ENCODE peak calls at places on chromosomes 4 and X, in four cellular contexts. J is aorta, Q is IMR-90, H is AG04449. M is an unnamed sample.
A peak's percentile ranks its signal among the peaks of the same experiment; 100 is the strongest.

GRCh38 chrX:48458711-48459110 is 11.3 kb downstream of the SLC38A5 start:
- DNase-seq in H (no peak), Q (no peak), J (no peak), M (no peak)

GRCh38 chr4:8533274-8533865 is 46.8 kb upstream of the GPR78 start:
- DNase-seq in Q (no peak), H (no peak), J (no peak), M (no peak)

GRCh38 chrX:20829665-20830481 is 544.3 kb upstream of the CNKSR2 start:
- DNase-seq in J (no peak), Q (no peak), H (no peak), M (peak; percentile 47)

GRCh38 chr4:145217339-145217738 is 37.0 kb upstream of the OTUD4 start:
- DNase-seq in Q (no peak), H (no peak), J (no peak), M (no peak)

GRCh38 chr4:31918891-31919290 is 1198.7 kb downstream of the PCDH7 start:
- DNase-seq in H (no peak), J (no peak), Q (no peak), M (no peak)

GRCh38 chr4:72286185-72286584 is 254.4 kb downstream of the NPFFR2 start:
- DNase-seq in J (no peak), H (no peak), Q (peak; percentile 12), M (peak; percentile 30)

GRCh38 chr4:67723949-67724348 is 23.0 kb upstream of the UBA6 start:
- DNase-seq in Q (no peak), H (no peak), J (no peak), M (no peak)

GRCh38 chr4:11423465-11423864 is 5.2 kb downstream of the HS3ST1 start:
- DNase-seq in J (no peak), Q (no peak), H (no peak), M (no peak)

GRCh38 chr4:36351082-36351666 is 69.8 kb downstream of the DTHD1 start:
- DNase-seq in H (no peak), Q (peak; percentile 10), J (peak; percentile 68), M (peak; percentile 28)

GRCh38 chr4:51895816-51896408 is 53.0 kb downstream of the DCUN1D4 start:
- DNase-seq in H (peak; percentile 3), J (peak; percentile 67), Q (peak; percentile 67), M (peak; percentile 70)

GRCh38 chr4:128837679-128838078 is 28.2 kb downstream of the JADE1 start:
- DNase-seq in J (no peak), H (no peak), Q (no peak), M (no peak)

GRCh38 chr4:95129708-95130343 is 372.1 kb downstream of the BMPR1B start:
- DNase-seq in Q (peak; percentile 99), H (peak; percentile 98), J (peak; percentile 45), M (peak; percentile 100)

GRCh38 chr4:5972571-5972970 is 45.7 kb downstream of the C4orf50 start:
- DNase-seq in Q (no peak), H (no peak), J (no peak), M (no peak)

GRCh38 chrX:19886888-19887531 is 390 bp downstream of the SH3KBP1 start:
- DNase-seq in Q (no peak), J (peak; percentile 63), H (no peak), M (no peak)

GRCh38 chrX:26511621-26512363 is 295.8 kb downstream of the MAGEB5 start:
- DNase-seq in Q (no peak), J (no peak), H (no peak), M (no peak)

GRCh38 chr4:152265149-152265621 is 270.7 kb downstream of the FBXW7 start:
- DNase-seq in Q (peak; percentile 92), J (no peak), H (no peak), M (peak; percentile 89)

GRCh38 chrX:77597090-77597489 is 149.9 kb downstream of the FGF16 start:
- DNase-seq in H (no peak), J (no peak), Q (peak; percentile 48), M (peak; percentile 57)

GRCh38 chrX:131199086-131199485 is 90.0 kb downstream of the IGSF1 start:
- DNase-seq in H (no peak), J (no peak), Q (no peak), M (no peak)

GRCh38 chrX:135463937-135464336 is 42.2 kb downstream of the SMIM10L2A start:
- DNase-seq in H (no peak), Q (peak; percentile 6), J (no peak), M (peak; percentile 11)

GRCh38 chr4:118968813-118969212 is 80.2 kb downstream of the SYNPO2 start:
- DNase-seq in J (no peak), Q (no peak), H (no peak), M (peak; percentile 17)

GRCh38 chrX:28552322-28552721 is 34.9 kb upstream of the IL1RAPL1 start:
- DNase-seq in Q (peak; percentile 16), J (no peak), H (no peak), M (peak; percentile 0)

GRCh38 chrX:28552882-28553829 is 34.1 kb upstream of the IL1RAPL1 start:
- DNase-seq in H (no peak), J (no peak), Q (no peak), M (no peak)

GRCh38 chrX:28550331-28550872 is 36.8 kb upstream of the IL1RAPL1 start:
- DNase-seq in J (no peak), Q (no peak), H (no peak), M (no peak)

DNA sequence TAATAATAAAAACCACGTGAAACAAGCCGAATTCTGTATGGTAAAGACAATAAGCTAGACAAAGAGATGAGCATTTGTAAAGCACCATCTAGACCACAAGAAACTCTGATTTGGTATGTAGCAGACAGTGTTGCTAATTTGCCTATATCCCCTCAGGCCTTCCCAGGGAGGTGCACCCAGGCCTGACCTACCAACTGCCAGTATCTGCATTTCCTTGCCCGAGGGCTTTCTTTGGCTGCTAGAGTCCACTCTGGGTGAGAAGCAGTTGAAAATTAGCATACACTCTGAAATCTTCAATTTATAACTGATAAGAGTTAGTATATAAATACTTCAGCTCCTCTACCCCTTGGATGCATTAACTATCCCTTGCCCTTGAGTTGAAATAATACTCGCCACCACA is 37.4 kb upstream of the IL1RAPL1 start:
- DNase-seq in Q (no peak), J (no peak), H (no peak), M (no peak)
- H3K4me3 ChIP-seq in Q (no peak overlapping the region), J (no peak overlapping the region), H (no peak overlapping the region), M (no peak overlapping the region)

GRCh38 chrX:152886716-152887115 is 11.2 kb upstream of the ZNF185 start:
- DNase-seq in H (no peak), J (no peak), Q (no peak), M (no peak)
- H3K4me3 ChIP-seq in H (no peak overlapping the region), J (no peak overlapping the region), Q (no peak overlapping the region), M (no peak overlapping the region)

GRCh38 chr4:173317003-173317402 is 17.2 kb downstream of the HMGB2 start:
- DNase-seq in H (no peak), J (no peak), Q (no peak), M (no peak)

GRCh38 chr4:173316060-173316459 is 18.1 kb downstream of the HMGB2 start:
- DNase-seq in Q (no peak), H (no peak), J (no peak), M (no peak)

GRCh38 chr4:173307778-173308177 is 26.4 kb downstream of the HMGB2 start:
- DNase-seq in Q (no peak), H (no peak), J (no peak), M (no peak)

GRCh38 chr4:173314715-173315114 is 19.4 kb downstream of the HMGB2 start:
- DNase-seq in J (no peak), H (no peak), Q (no peak), M (no peak)

DNA sequence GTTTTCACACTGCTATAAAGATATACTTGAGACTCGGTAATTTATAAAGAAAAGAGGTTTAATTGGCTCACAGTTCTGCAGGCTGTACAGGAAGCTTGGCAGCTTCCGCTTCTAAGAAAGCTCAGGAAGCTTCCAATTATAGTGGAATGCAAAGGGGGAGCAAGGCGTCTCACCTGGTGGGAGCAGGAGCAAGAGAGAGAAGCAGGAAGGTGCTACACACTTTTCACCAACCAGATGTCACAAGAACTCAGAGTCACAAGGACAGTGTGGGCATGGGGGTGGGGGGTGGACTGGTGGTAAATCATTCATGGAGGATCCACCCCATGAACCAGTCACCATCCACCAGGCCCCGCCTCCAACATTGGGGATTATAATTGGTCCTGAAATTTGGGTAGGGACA is 22.8 kb downstream of the HMGB2 start:
- DNase-seq in Q (no peak), H (no peak), J (no peak), M (no peak)
- H3K4me3 ChIP-seq in Q (no peak overlapping the region), H (no peak overlapping the region), J (no peak overlapping the region), M (no peak overlapping the region)

GRCh38 chr4:185137233-185137925 is 5.7 kb upstream of the SLC25A4 start:
- DNase-seq in Q (no peak), J (no peak), H (no peak), M (no peak)
- H3K4me3 ChIP-seq in Q (no peak overlapping the region), J (no peak overlapping the region), H (no peak overlapping the region), M (no peak overlapping the region)

GRCh38 chr4:168569066-168569908 is 72.4 kb downstream of the PALLD start:
- DNase-seq in H (no peak), J (no peak), Q (no peak), M (peak; percentile 52)
- H3K4me3 ChIP-seq in H (no peak overlapping the region), J (no peak overlapping the region), Q (no peak overlapping the region), M (no peak overlapping the region)

GRCh38 chrX:41002021-41002420 is 83.2 kb upstream of the USP9X start:
- DNase-seq in Q (no peak), J (no peak), H (no peak), M (no peak)

GRCh38 chrX:40998123-40998522 is 87.1 kb upstream of the USP9X start:
- DNase-seq in Q (no peak), J (no peak), H (no peak), M (no peak)

GRCh38 chrX:41001327-41001726 is 83.9 kb upstream of the USP9X start:
- DNase-seq in Q (no peak), J (no peak), H (no peak), M (no peak)

GRCh38 chrX:40996886-40997530 is 88.2 kb upstream of the USP9X start:
- DNase-seq in H (no peak), Q (peak; percentile 81), J (no peak), M (peak; percentile 80)
- H3K4me3 ChIP-seq in H (no peak overlapping the region), Q (no peak overlapping the region), J (no peak overlapping the region), M (no peak overlapping the region)